ENCODE peak calls at places on chromosomes 3 and 15, in seven cellular contexts. X, A, U, J, M, V and K are unnamed samples.

GRCh38 chr3:170865209-170866094 is 4.5 kb downstream of the RPL22L1 start:
- DNase-seq in J (peak), V (no peak), U (no peak), M (no peak), X (no peak), A (no peak), K (no peak)

GRCh38 chr3:110419096-110419495 is 652.5 kb upstream of the NECTIN3 start:
- DNase-seq in M (no peak), U (peak), A (no peak), V (no peak), J (peak), X (no peak), K (peak)

GRCh38 chr15:31367730-31368344 is 41.2 kb downstream of the KLF13 start:
- DNase-seq in V (peak), M (no peak), U (no peak), X (no peak), J (no peak), A (no peak), K (peak)

GRCh38 chr3:39892068-39892467 is 82.7 kb downstream of the MYRIP start:
- DNase-seq in M (no peak), X (no peak), A (no peak), V (no peak), J (no peak), U (no peak), K (no peak)

GRCh38 chr3:55330355-55330754 is 156.8 kb downstream of the WNT5A start:
- DNase-seq in U (peak), M (peak), V (no peak), A (no peak), X (no peak), J (peak), K (peak)

GRCh38 chr3:31294430-31295149 is 238.1 kb upstream of the STT3B start:
- DNase-seq in X (no peak), V (no peak), U (no peak), A (no peak), M (no peak), J (no peak), K (peak)

GRCh38 chr15:100833432-100834389 is 45.9 kb upstream of the ALDH1A3 start:
- DNase-seq in M (no peak), A (no peak), V (no peak), U (no peak), X (no peak), J (no peak), K (peak)

GRCh38 chr15:80152896-80153876 is at the start of gene FAH:
- DNase-seq in A (no peak), V (peak), J (peak), X (no peak), M (peak), U (peak), K (peak)

GRCh38 chr3:51717446-51717845 is 10.6 kb downstream of the GRM2 start:
- DNase-seq in X (no peak), V (no peak), U (no peak), M (no peak), A (no peak), J (no peak), K (no peak)

GRCh38 chr3:72520690-72521308 is 327.4 kb downstream of the SHQ1 start:
- DNase-seq in V (peak), M (peak), J (peak), X (no peak), U (no peak), A (no peak), K (peak)

GRCh38 chr3:22322861-22323260 is 571.9 kb upstream of the ZNF385D start:
- DNase-seq in V (no peak), A (no peak), M (no peak), U (no peak), X (no peak), J (no peak), K (no peak)

GRCh38 chr3:20573175-20573574 is 387.2 kb upstream of the SGO1 start:
- DNase-seq in A (no peak), U (no peak), J (no peak), X (no peak), V (no peak), M (no peak), K (peak)

GRCh38 chr3:131750256-131750655 is 247.5 kb upstream of the MRPL3 start:
- DNase-seq in J (no peak), U (no peak), M (no peak), V (no peak), A (no peak), X (no peak), K (no peak)

GRCh38 chr3:188021502-188022040 is 132.4 kb upstream of the LPP start:
- DNase-seq in J (no peak), M (no peak), X (no peak), U (no peak), V (no peak), A (no peak), K (peak)